ENCODE peak calls at places on chromosomes 7 and 10, in five cellular contexts. K, Q, G, D and M are unnamed samples.

GRCh38 chr7:127702253-127702652 is 50.3 kb downstream of the SND1 start:
- DNase-seq in K (no peak), Q (no peak), G (no peak), D (no peak), M (no peak)

GRCh38 chr10:59844436-59844835 is 61.9 kb downstream of the CCDC6 start:
- DNase-seq in Q (no peak), G (no peak), K (no peak), D (no peak), M (no peak)

GRCh38 chr7:108592633-108593277 is 23.1 kb downstream of the DNAJB9 start:
- DNase-seq in Q (no peak), K (no peak), D (no peak), G (no peak), M (no peak)

GRCh38 chr7:123538189-123538714 is 3.9 kb upstream of the IQUB start:
- DNase-seq in K (no peak), Q (no peak), D (no peak), G (peak; percentile 33), M (no peak)

GRCh38 chr10:49375611-49376010 is 20.3 kb downstream of the DRGX start:
- DNase-seq in G (no peak), Q (no peak), K (no peak), D (no peak), M (no peak)

GRCh38 chr7:139574618-139575337 is 51.3 kb downstream of the CLEC2L start:
- DNase-seq in D (peak; percentile 36), K (no peak), Q (no peak), G (no peak), M (no peak)

GRCh38 chr7:16695621-16696237 is 49.7 kb downstream of the BZW2 start:
- DNase-seq in Q (peak; percentile 34), D (peak; percentile 16), G (peak; percentile 39), K (no peak), M (peak; percentile 36)

GRCh38 chr10:10818082-10818481 is 199.6 kb upstream of the CELF2 start:
- DNase-seq in G (no peak), D (no peak), Q (no peak), K (no peak), M (no peak)

GRCh38 chr10:103847909-103848468 is 7.4 kb downstream of the SH3PXD2A start:
- DNase-seq in K (no peak), D (no peak), G (no peak), Q (no peak), M (no peak)

GRCh38 chr10:12077580-12078180 is 8.9 kb downstream of the DHTKD1 start:
- DNase-seq in D (no peak), G (no peak), Q (peak; percentile 60), K (no peak), M (no peak)

GRCh38 chr7:26603631-26604030 is 260.8 kb downstream of the SKAP2 start:
- DNase-seq in Q (no peak), D (no peak), G (no peak), K (no peak), M (no peak)

GRCh38 chr10:29446327-29446726 is 157.5 kb downstream of the LYZL1 start:
- DNase-seq in K (no peak), G (no peak), D (no peak), Q (no peak), M (no peak)

GRCh38 chr7:131244259-131244852 is 83.3 kb upstream of the MKLN1 start:
- DNase-seq in K (peak; percentile 22), Q (no peak), G (peak; percentile 76), D (no peak), M (peak; percentile 86)

GRCh38 chr10:267705-268104 is 132.4 kb downstream of the ZMYND11 start:
- DNase-seq in G (no peak), D (no peak), K (no peak), Q (no peak), M (no peak)

GRCh38 chr10:129728905-129729540 is 235.1 kb downstream of the EBF3 start:
- DNase-seq in K (no peak), Q (no peak), D (peak; percentile 4), G (no peak), M (no peak)

GRCh38 chr7:91293840-91294239 is 29.6 kb downstream of the FZD1 start:
- DNase-seq in G (no peak), K (no peak), D (no peak), Q (no peak), M (no peak)

GRCh38 chr7:30238721-30239441 is 45.5 kb upstream of the ZNRF2 start:
- DNase-seq in K (no peak), D (peak; percentile 38), G (no peak), Q (peak; percentile 4), M (no peak)

GRCh38 chr7:151138541-151138910 is 29.0 kb downstream of the GBX1 start:
- DNase-seq in K (no peak), D (no peak), G (no peak), Q (no peak), M (no peak)

GRCh38 chr10:79148452-79149344 is 79.9 kb downstream of the ZMIZ1 start:
- DNase-seq in D (peak; percentile 82), K (peak; percentile 34), Q (no peak), G (no peak), M (no peak)

GRCh38 chr10:129465796-129466702 is 992 bp upstream of the MGMT start:
- DNase-seq in Q (no peak), K (no peak), D (no peak), G (no peak), M (no peak)

GRCh38 chr7:96219382-96220130 is 102.3 kb downstream of the SLC25A13 start:
- DNase-seq in G (no peak), Q (no peak), D (no peak), K (no peak), M (no peak)